ENCODE peak calls at places on chromosomes 7 and 10, in seven cellular contexts. V is cardiac fibroblast, X is left lung, Q is GM10248, T is PC-9, G is MM.1S, M is Calu3. O is an unnamed sample.
A peak's percentile ranks its signal among the peaks of the same experiment; 100 is the strongest.

GRCh38 chr10:24894309-24894708 is 58.1 kb downstream of the PRTFDC1 start:
- DNase-seq in V (peak; percentile 90), X (peak; percentile 64), Q (no peak), T (no peak), G (no peak), M (peak; percentile 14), O (no peak)

GRCh38 chr7:87877641-87878040 is 1.3 kb downstream of the DBF4 start:
- DNase-seq in V (peak; percentile 18), X (no peak), Q (no peak), T (no peak), G (peak; percentile 39), M (no peak), O (no peak)

GRCh38 chr7:108049962-108050361 is 47.0 kb upstream of the LAMB1 start:
- DNase-seq in V (no peak), X (no peak), Q (no peak), T (no peak), G (peak; percentile 87), M (no peak), O (no peak)

GRCh38 chr7:151680810-151681209 is 161.1 kb upstream of the RHEB start:
- DNase-seq in V (peak; percentile 85), X (no peak), Q (no peak), T (no peak), G (no peak), M (no peak), O (no peak)

GRCh38 chr7:106369349-106369748 is 84.6 kb upstream of the NAMPT start:
- DNase-seq in V (peak; percentile 88), X (no peak), Q (no peak), T (no peak), G (no peak), M (no peak), O (no peak)

GRCh38 chr10:118955531-118956252 is 73.8 kb upstream of the NANOS1 start:
- DNase-seq in V (no peak), X (no peak), Q (no peak), T (no peak), G (peak; percentile 54), M (no peak), O (no peak)

GRCh38 chr7:38518516-38518915 is 112.7 kb downstream of the AMPH start:
- DNase-seq in V (no peak), X (no peak), Q (no peak), T (no peak), G (no peak), M (no peak), O (no peak)

GRCh38 chr7:106824458-106824857 is 40.6 kb upstream of the PIK3CG start:
- DNase-seq in V (peak; percentile 21), X (no peak), Q (no peak), T (peak; percentile 68), G (no peak), M (peak; percentile 51), O (no peak)

GRCh38 chr7:131502810-131503545 is 53.5 kb downstream of the PODXL start:
- DNase-seq in V (peak; percentile 70), X (no peak), Q (no peak), T (no peak), G (no peak), M (no peak), O (no peak)

GRCh38 chr7:131336956-131337355 is 9.3 kb downstream of the MKLN1 start:
- DNase-seq in V (peak; percentile 38), X (no peak), Q (no peak), T (no peak), G (no peak), M (no peak), O (no peak)

GRCh38 chr10:62112325-62112724 is 156.3 kb downstream of the RTKN2 start:
- DNase-seq in V (no peak), X (no peak), Q (no peak), T (peak; percentile 98), G (no peak), M (peak; percentile 20), O (no peak)

GRCh38 chr7:101814996-101815825 is 2.2 kb upstream of the CUX1 start:
- DNase-seq in V (peak; percentile 15), X (peak; percentile 43), Q (peak; percentile 79), T (no peak), G (peak; percentile 65), M (peak; percentile 47), O (peak; percentile 90)

GRCh38 chr7:155188357-155188756 is 109.3 kb upstream of the INSIG1 start:
- DNase-seq in V (no peak), X (no peak), Q (no peak), T (no peak), G (no peak), M (no peak), O (no peak)

GRCh38 chr7:1906087-1906830 is 236.2 kb downstream of the ELFN1 start:
- DNase-seq in V (no peak), X (no peak), Q (no peak), T (no peak), G (no peak), M (no peak), O (no peak)

DNA sequence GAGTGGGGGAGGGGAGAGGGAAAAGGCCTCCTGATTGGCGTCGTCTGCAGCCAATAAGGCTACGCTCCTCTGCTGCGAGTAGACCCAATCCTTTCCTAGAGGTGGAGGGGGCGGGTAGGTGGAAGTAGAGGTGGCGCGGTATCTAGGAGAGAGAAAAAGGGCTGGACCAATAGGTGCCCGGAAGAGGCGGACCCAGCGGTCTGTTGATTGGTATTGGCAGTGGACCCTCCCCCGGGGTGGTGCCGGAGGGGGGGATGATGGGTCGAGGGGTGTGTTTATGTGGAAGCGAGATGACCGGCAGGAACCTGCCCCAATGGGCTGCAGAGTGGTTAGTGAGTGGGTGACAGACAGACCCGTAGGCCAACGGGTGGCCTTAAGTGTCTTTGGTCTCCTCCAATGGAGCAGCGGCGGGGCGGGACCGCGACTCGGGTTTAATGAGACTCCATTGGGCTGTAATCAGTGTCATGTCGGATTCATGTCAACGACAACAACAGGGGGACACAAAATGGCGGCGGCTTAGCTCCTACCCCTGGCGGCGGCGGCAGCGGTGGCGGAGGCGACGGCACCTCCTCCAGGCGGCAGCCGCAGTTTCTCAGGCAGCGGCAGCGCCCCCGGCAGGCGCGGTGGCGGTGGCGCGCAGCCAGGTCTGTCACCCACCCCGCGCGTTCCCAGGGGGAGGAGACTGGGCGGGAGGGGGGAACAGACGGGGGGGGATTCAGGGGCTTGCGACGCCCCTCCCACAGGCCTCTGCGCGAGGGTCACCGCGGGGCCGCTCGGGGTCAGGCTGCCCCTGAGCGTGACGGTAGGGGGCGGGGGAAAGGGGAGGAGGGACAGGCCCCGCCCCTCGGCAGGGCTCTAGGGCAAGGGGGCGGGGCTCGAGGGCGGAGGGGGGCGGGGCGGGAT is at the start of gene KAT6B:
- DNase-seq in V (peak; percentile 100), X (peak; percentile 100), Q (peak; percentile 95), T (peak; percentile 99), G (peak; percentile 100), M (peak; percentile 100), O (peak; percentile 98)
- TF ChIP-seq CTCF in V (no peak), X (no peak), Q (peak; percentile 2), T (peak; percentile 38), G (peak; percentile 41), M (no peak), O (peak; percentile 16)

GRCh38 chr10:78405231-78405630 is 371.6 kb downstream of the RPS24 start:
- DNase-seq in V (no peak), X (no peak), Q (no peak), T (no peak), G (no peak), M (no peak), O (no peak)

GRCh38 chr10:78404296-78404695 is 370.6 kb downstream of the RPS24 start:
- DNase-seq in V (no peak), X (no peak), Q (no peak), T (no peak), G (no peak), M (no peak), O (no peak)

GRCh38 chr10:78398385-78398784 is 364.7 kb downstream of the RPS24 start:
- DNase-seq in V (no peak), X (no peak), Q (no peak), T (no peak), G (no peak), M (no peak), O (no peak)

GRCh38 chr10:78402636-78403035 is 369.0 kb downstream of the RPS24 start:
- DNase-seq in V (no peak), X (no peak), Q (no peak), T (no peak), G (no peak), M (no peak), O (no peak)

DNA sequence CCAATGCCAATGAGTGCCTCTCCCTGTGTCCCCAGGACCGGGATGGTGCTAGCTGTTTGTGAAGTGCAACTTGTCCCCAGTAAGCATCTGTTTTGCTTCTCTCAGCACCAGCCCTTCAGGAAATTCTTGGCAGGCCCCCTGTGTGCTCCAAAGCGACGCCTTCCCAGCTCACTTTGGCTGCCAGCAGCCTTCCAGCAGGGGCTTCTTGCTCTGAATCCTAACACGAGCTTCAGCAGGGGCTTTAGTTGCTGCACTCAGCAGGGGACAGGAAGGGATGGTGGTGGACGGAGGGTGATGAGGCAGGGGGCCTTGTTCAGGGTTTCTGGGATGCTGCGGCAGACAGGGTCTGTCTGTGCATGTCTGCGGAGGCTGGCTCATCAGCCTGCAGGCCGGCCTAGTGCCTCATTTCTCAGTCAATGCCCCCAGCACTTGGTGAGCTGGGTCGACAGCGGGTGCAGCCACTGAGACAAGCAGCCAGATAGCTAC is 368.3 kb downstream of the RPS24 start:
- DNase-seq in V (no peak), X (no peak), Q (no peak), T (no peak), G (no peak), M (no peak), O (no peak)
- TF ChIP-seq CTCF in V (no peak), X (no peak), Q (no peak), T (no peak), G (no peak), M (no peak), O (no peak)

DNA sequence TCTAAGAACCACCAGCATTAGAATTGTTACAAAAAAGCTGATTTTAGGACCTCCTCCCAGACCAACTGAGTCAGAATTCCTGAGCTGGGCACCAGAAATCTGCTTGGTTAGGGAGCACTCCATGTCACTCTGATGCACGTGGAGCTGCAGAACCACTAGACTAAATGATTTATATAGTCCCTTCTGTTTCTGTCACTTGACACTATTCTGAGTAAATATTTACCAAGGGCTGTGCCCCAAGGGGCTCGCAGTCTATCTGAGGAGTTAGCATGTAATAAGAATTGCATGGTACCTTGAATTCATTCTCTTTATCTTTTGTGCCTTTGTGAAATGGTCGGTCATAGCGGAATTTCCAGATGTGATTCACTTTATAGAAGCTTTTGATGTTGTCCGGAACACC is 196.0 kb upstream of the IMMP2L start:
- DNase-seq in V (no peak), X (no peak), Q (no peak), T (no peak), G (no peak), M (no peak), O (no peak)
- TF ChIP-seq CTCF in V (no peak), X (no peak), Q (no peak), T (no peak), G (no peak), M (no peak), O (no peak)

GRCh38 chr7:42380411-42380810 is 143.4 kb upstream of the GLI3 start:
- DNase-seq in V (peak; percentile 76), X (no peak), Q (no peak), T (no peak), G (no peak), M (no peak), O (no peak)

GRCh38 chr7:42389697-42390096 is 152.7 kb upstream of the GLI3 start:
- DNase-seq in V (no peak), X (no peak), Q (no peak), T (no peak), G (no peak), M (no peak), O (no peak)

DNA sequence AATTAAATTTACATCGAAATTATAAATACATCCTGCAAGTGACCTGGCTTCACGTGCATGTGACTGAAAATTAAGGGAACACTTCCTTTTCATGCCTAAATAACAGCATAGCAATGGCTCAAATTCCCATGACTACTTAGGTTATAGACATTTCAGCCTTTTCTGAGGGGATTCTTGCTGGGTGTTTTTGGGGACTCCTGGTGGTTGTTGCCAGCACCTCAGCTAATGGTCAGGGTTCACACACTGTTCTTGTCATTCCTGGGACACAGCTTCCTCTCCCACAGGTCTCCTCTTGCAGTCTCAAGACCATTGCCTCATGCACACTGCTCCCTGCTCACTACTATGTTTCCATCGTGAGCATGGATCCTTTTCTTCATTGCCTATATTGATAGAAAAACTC is 148.9 kb upstream of the GLI3 start:
- DNase-seq in V (no peak), X (no peak), Q (no peak), T (no peak), G (no peak), M (no peak), O (no peak)
- TF ChIP-seq CTCF in V (peak; percentile 31), X (no peak), Q (no peak), T (no peak), G (no peak), M (no peak), O (no peak)

O was measured in GM20000.